ENCODE peak calls at places on chromosomes 6 and 20, in ten cellular contexts. One of them, this sample, is unnamed.

GRCh38 chr6:57267586-57268293 is 45.6 kb upstream of the RAB23 start:
- DNase-seq in adrenal gland: peak; percentile 53
- DNase-seq in heart left ventricle: no peak
- DNase-seq in testis: peak; percentile 48
- DNase-seq in stomach: peak; percentile 44
- DNase-seq in spleen: no peak
- DNase-seq in ovary: no peak
- DNase-seq in uterus: peak; percentile 63
- DNase-seq in tibial nerve: peak; percentile 66
- DNase-seq in upper lobe of left lung: no peak
- DNase-seq in this sample: no peak

GRCh38 chr6:37624121-37624520 is 73.6 kb downstream of the MDGA1 start:
- DNase-seq in tibial nerve: no peak
- DNase-seq in upper lobe of left lung: no peak
- DNase-seq in testis: no peak
- DNase-seq in spleen: no peak
- DNase-seq in adrenal gland: no peak
- DNase-seq in heart left ventricle: no peak
- DNase-seq in ovary: no peak
- DNase-seq in uterus: no peak
- DNase-seq in stomach: no peak
- DNase-seq in this sample: no peak

GRCh38 chr6:165915022-165915770 is 252.2 kb upstream of the PDE10A start:
- DNase-seq in adrenal gland: no peak
- DNase-seq in ovary: no peak
- DNase-seq in spleen: no peak
- DNase-seq in tibial nerve: no peak
- DNase-seq in testis: no peak
- DNase-seq in uterus: no peak
- DNase-seq in heart left ventricle: no peak
- DNase-seq in upper lobe of left lung: no peak
- DNase-seq in stomach: no peak
- DNase-seq in this sample: no peak

GRCh38 chr6:109513571-109514071 is 30.6 kb upstream of the ZBTB24 start:
- DNase-seq in testis: no peak
- DNase-seq in ovary: no peak
- DNase-seq in stomach: no peak
- DNase-seq in uterus: no peak
- DNase-seq in adrenal gland: no peak
- DNase-seq in heart left ventricle: no peak
- DNase-seq in upper lobe of left lung: no peak
- DNase-seq in tibial nerve: no peak
- DNase-seq in spleen: no peak
- DNase-seq in this sample: no peak

GRCh38 chr6:131122516-131122915 is 12.8 kb upstream of the AKAP7 start:
- DNase-seq in heart left ventricle: no peak
- DNase-seq in adrenal gland: no peak
- DNase-seq in upper lobe of left lung: no peak
- DNase-seq in spleen: no peak
- DNase-seq in tibial nerve: no peak
- DNase-seq in ovary: no peak
- DNase-seq in uterus: no peak
- DNase-seq in stomach: no peak
- DNase-seq in testis: no peak
- DNase-seq in this sample: no peak

GRCh38 chr6:137926207-137926731 is 59.2 kb downstream of the TNFAIP3 start:
- DNase-seq in adrenal gland: no peak
- DNase-seq in upper lobe of left lung: no peak
- DNase-seq in uterus: no peak
- DNase-seq in stomach: no peak
- DNase-seq in tibial nerve: peak; percentile 43
- DNase-seq in heart left ventricle: no peak
- DNase-seq in spleen: no peak
- DNase-seq in ovary: no peak
- DNase-seq in testis: no peak
- DNase-seq in this sample: no peak

GRCh38 chr6:131858765-131859490 is 51.1 kb downstream of the ENPP1 start:
- DNase-seq in heart left ventricle: no peak
- DNase-seq in spleen: no peak
- DNase-seq in upper lobe of left lung: no peak
- DNase-seq in ovary: no peak
- DNase-seq in testis: no peak
- DNase-seq in uterus: no peak
- DNase-seq in stomach: no peak
- DNase-seq in adrenal gland: no peak
- DNase-seq in tibial nerve: no peak
- DNase-seq in this sample: no peak

GRCh38 chr6:27601668-27602254 is 128.9 kb upstream of the ZNF184 start:
- DNase-seq in upper lobe of left lung: no peak
- DNase-seq in heart left ventricle: no peak
- DNase-seq in tibial nerve: no peak
- DNase-seq in stomach: no peak
- DNase-seq in adrenal gland: no peak
- DNase-seq in testis: no peak
- DNase-seq in ovary: no peak
- DNase-seq in spleen: no peak
- DNase-seq in uterus: no peak
- DNase-seq in this sample: no peak

GRCh38 chr6:25777031-25777430 is 22.5 kb downstream of the SLC17A4 start:
- DNase-seq in testis: no peak
- DNase-seq in spleen: no peak
- DNase-seq in stomach: no peak
- DNase-seq in tibial nerve: no peak
- DNase-seq in heart left ventricle: no peak
- DNase-seq in upper lobe of left lung: no peak
- DNase-seq in ovary: no peak
- DNase-seq in uterus: no peak
- DNase-seq in adrenal gland: no peak
- DNase-seq in this sample: no peak

GRCh38 chr20:45432294-45432693 is 16.4 kb downstream of the PIGT start:
- DNase-seq in ovary: no peak
- DNase-seq in stomach: no peak
- DNase-seq in tibial nerve: no peak
- DNase-seq in adrenal gland: no peak
- DNase-seq in heart left ventricle: no peak
- DNase-seq in upper lobe of left lung: no peak
- DNase-seq in spleen: no peak
- DNase-seq in testis: no peak
- DNase-seq in uterus: no peak
- DNase-seq in this sample: peak; percentile 71

GRCh38 chr6:165662671-165663282 is at the start of gene PDE10A:
- DNase-seq in tibial nerve: peak; percentile 30
- DNase-seq in testis: no peak
- DNase-seq in spleen: no peak
- DNase-seq in heart left ventricle: peak; percentile 85
- DNase-seq in ovary: peak; percentile 52
- DNase-seq in upper lobe of left lung: peak; percentile 86
- DNase-seq in uterus: peak; percentile 38
- DNase-seq in adrenal gland: peak; percentile 38
- DNase-seq in stomach: peak; percentile 39
- DNase-seq in this sample: no peak

DNA sequence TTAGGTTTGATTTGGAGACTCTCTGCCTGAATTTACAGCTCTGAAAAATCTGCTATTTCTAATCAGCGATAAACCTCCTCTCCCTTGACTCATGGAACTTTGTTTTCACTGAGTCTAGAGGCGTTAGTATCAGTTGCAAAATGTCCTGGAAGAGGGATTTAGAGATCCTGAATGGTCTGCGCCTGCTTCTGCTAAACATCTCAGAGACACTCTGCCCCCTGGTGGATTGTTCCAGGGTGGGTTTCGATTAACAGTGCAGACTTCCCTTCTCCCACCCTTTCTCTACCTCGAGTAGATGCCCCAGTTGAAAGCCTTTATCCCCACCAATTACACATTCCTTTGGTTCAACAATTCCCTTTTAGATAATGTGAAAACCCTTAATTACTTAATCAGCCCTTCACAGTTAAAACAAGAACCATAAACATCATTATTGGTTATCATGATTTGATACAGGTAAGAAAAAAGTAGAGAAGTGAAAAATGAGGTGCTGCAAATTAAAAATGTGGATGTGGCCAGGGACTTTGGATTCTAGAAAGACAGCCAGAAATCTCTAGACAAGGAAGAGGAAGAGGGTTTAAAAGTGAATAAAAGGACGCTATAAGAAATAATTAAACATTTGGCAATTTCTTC is 5.5 kb downstream of the HTR1B start:
- DNase-seq in ovary: peak; percentile 67
- DNase-seq in testis: peak; percentile 93
- DNase-seq in uterus: peak; percentile 31
- DNase-seq in upper lobe of left lung: no peak
- DNase-seq in heart left ventricle: no peak
- DNase-seq in spleen: no peak
- DNase-seq in adrenal gland: peak; percentile 88
- DNase-seq in tibial nerve: peak; percentile 86
- DNase-seq in stomach: peak; percentile 65
- DNase-seq in this sample: peak; percentile 70
- H3K27ac ChIP-seq in ovary: no peak overlapping the region
- H3K27ac ChIP-seq in testis: no peak overlapping the region
- H3K27ac ChIP-seq in uterus: no peak overlapping the region
- H3K27ac ChIP-seq in upper lobe of left lung: no peak overlapping the region
- H3K27ac ChIP-seq in heart left ventricle: peak overlapping the region; percentile 40
- H3K27ac ChIP-seq in spleen: no peak overlapping the region
- H3K27ac ChIP-seq in adrenal gland: no peak overlapping the region
- H3K27ac ChIP-seq in tibial nerve: no peak overlapping the region
- H3K27ac ChIP-seq in stomach: no peak overlapping the region
- H3K27ac ChIP-seq in this sample: no peak overlapping the region

GRCh38 chr6:79632580-79632979 is 1.5 kb downstream of the SH3BGRL2 start:
- DNase-seq in stomach: no peak
- DNase-seq in spleen: no peak
- DNase-seq in uterus: no peak
- DNase-seq in ovary: no peak
- DNase-seq in tibial nerve: no peak
- DNase-seq in upper lobe of left lung: no peak
- DNase-seq in testis: no peak
- DNase-seq in heart left ventricle: no peak
- DNase-seq in adrenal gland: no peak
- DNase-seq in this sample: no peak

GRCh38 chr6:79628466-79629288 is 2.5 kb upstream of the SH3BGRL2 start:
- DNase-seq in ovary: no peak
- DNase-seq in heart left ventricle: no peak
- DNase-seq in tibial nerve: no peak
- DNase-seq in adrenal gland: no peak
- DNase-seq in spleen: no peak
- DNase-seq in testis: no peak
- DNase-seq in upper lobe of left lung: no peak
- DNase-seq in stomach: no peak
- DNase-seq in uterus: no peak
- DNase-seq in this sample: no peak

GRCh38 chr6:79631800-79632172 is 657 bp downstream of the SH3BGRL2 start:
- DNase-seq in stomach: no peak
- DNase-seq in testis: no peak
- DNase-seq in adrenal gland: no peak
- DNase-seq in tibial nerve: no peak
- DNase-seq in uterus: no peak
- DNase-seq in upper lobe of left lung: no peak
- DNase-seq in ovary: no peak
- DNase-seq in spleen: no peak
- DNase-seq in heart left ventricle: no peak
- DNase-seq in this sample: no peak

GRCh38 chr6:79630400-79630882 is 688 bp upstream of the SH3BGRL2 start:
- DNase-seq in tibial nerve: no peak
- DNase-seq in ovary: no peak
- DNase-seq in heart left ventricle: no peak
- DNase-seq in uterus: no peak
- DNase-seq in adrenal gland: no peak
- DNase-seq in spleen: no peak
- DNase-seq in upper lobe of left lung: no peak
- DNase-seq in stomach: no peak
- DNase-seq in testis: no peak
- DNase-seq in this sample: no peak

GRCh38 chr6:79630883-79631799 is at the start of gene SH3BGRL2:
- DNase-seq in stomach: peak; percentile 95
- DNase-seq in tibial nerve: peak; percentile 45
- DNase-seq in testis: peak; percentile 76
- DNase-seq in spleen: peak; percentile 85
- DNase-seq in ovary: peak; percentile 77
- DNase-seq in upper lobe of left lung: peak; percentile 91
- DNase-seq in uterus: peak; percentile 73
- DNase-seq in heart left ventricle: peak; percentile 84
- DNase-seq in adrenal gland: peak; percentile 75
- DNase-seq in this sample: peak; percentile 89
- TF ChIP-seq POLR2A in stomach: no peak
- TF ChIP-seq POLR2A in tibial nerve: peak; percentile 32
- TF ChIP-seq POLR2A in testis: no peak
- TF ChIP-seq POLR2A in spleen: no peak
- TF ChIP-seq POLR2A in ovary: no peak
- TF ChIP-seq POLR2A in upper lobe of left lung: peak; percentile 24
- TF ChIP-seq POLR2A in uterus: peak; percentile 48
- TF ChIP-seq POLR2A in heart left ventricle: peak; percentile 49
- TF ChIP-seq POLR2A in adrenal gland: peak; percentile 46
- TF ChIP-seq POLR2A in this sample: peak; percentile 90

DNA sequence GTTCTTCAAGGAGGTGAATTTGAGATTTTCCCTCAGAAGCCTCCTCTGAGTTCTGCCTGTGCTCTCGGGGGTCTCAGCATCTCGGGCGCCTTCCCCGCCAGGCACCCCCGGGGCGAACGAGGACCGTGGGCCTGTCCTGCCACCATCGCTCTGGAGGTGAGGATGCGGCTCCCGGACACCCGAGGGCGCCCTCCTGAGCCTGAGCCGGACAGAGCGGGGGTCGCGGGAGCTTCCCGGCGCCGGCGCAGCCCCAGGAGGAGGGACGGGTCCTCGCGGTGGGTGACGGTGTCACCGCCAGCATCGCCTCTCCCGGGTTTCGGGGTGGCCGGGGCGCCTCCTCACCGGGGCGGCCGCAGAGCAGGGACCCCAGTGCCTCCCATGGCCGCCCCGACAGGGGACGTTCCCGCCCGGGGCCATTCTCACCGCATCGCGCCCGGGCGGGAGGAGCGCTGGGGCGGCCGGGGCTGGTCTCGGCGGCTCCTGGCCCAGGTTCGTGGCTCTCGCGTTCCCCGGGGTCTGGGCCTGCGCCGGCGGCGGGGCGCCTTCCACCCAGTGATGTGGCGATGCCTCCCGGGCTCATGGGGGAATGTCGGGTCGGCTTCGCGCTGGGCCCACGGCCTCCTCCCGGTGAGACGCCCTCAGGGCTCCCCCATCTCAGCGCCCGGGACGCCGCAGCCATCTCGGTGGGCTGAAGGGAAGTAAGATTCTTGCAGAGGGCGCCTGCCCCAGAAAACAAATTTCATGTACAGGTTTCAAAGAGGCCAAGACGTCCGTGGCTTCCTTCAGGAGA is 210.5 kb downstream of the ERMARD start:
- DNase-seq in spleen: peak; percentile 80
- DNase-seq in tibial nerve: no peak
- DNase-seq in adrenal gland: peak; percentile 21
- DNase-seq in uterus: peak; percentile 34
- DNase-seq in upper lobe of left lung: peak; percentile 88
- DNase-seq in testis: no peak
- DNase-seq in heart left ventricle: no peak
- DNase-seq in stomach: peak; percentile 24
- DNase-seq in ovary: peak; percentile 74
- DNase-seq in this sample: peak; percentile 48
- H3K4me3 ChIP-seq in spleen: peak overlapping the region; percentile 35
- H3K4me3 ChIP-seq in tibial nerve: peak overlapping the region; percentile 18
- H3K4me3 ChIP-seq in adrenal gland: no peak overlapping the region
- H3K4me3 ChIP-seq in uterus: peak overlapping the region; percentile 34
- H3K4me3 ChIP-seq in upper lobe of left lung: no peak overlapping the region
- H3K4me3 ChIP-seq in testis: peak overlapping the region; percentile 41
- H3K4me3 ChIP-seq in heart left ventricle: peak overlapping the region; percentile 59
- H3K4me3 ChIP-seq in stomach: peak overlapping the region; percentile 39
- H3K4me3 ChIP-seq in ovary: peak overlapping the region; percentile 40
- H3K4me3 ChIP-seq in this sample: peak overlapping the region; percentile 29

GRCh38 chr20:20134941-20135572 is 82.7 kb downstream of the CFAP61 start:
- DNase-seq in uterus: no peak
- DNase-seq in heart left ventricle: no peak
- DNase-seq in tibial nerve: no peak
- DNase-seq in adrenal gland: no peak
- DNase-seq in ovary: no peak
- DNase-seq in testis: no peak
- DNase-seq in spleen: no peak
- DNase-seq in upper lobe of left lung: no peak
- DNase-seq in stomach: no peak
- DNase-seq in this sample: no peak
- H3K27ac ChIP-seq in uterus: no peak overlapping the region
- H3K27ac ChIP-seq in heart left ventricle: no peak overlapping the region
- H3K27ac ChIP-seq in tibial nerve: no peak overlapping the region
- H3K27ac ChIP-seq in adrenal gland: no peak overlapping the region
- H3K27ac ChIP-seq in ovary: no peak overlapping the region
- H3K27ac ChIP-seq in testis: no peak overlapping the region
- H3K27ac ChIP-seq in spleen: no peak overlapping the region
- H3K27ac ChIP-seq in upper lobe of left lung: no peak overlapping the region
- H3K27ac ChIP-seq in stomach: no peak overlapping the region
- H3K27ac ChIP-seq in this sample: no peak overlapping the region

This sample was measured in Peyer's patch.